ENCODE peak calls at places on chromosomes 11 and 22, in six cellular contexts. One of them, this sample, is unnamed.

GRCh38 chr11:134750619-134751018 is 338.6 kb upstream of the B3GAT1 start:
- DNase-seq in HCT116: no peak
- DNase-seq in upper lobe of left lung: no peak
- DNase-seq in transverse colon: no peak
- DNase-seq in prostate gland: no peak
- DNase-seq in vagina: no peak
- DNase-seq in this sample: no peak

GRCh38 chr11:60378359-60378758 is at the start of gene MS4A7:
- DNase-seq in HCT116: no peak
- DNase-seq in upper lobe of left lung: peak
- DNase-seq in transverse colon: peak
- DNase-seq in prostate gland: no peak
- DNase-seq in vagina: no peak
- DNase-seq in this sample: no peak

GRCh38 chr11:19199766-19200165 is 2.0 kb downstream of the CSRP3 start:
- DNase-seq in HCT116: no peak
- DNase-seq in upper lobe of left lung: no peak
- DNase-seq in transverse colon: no peak
- DNase-seq in prostate gland: no peak
- DNase-seq in vagina: no peak
- DNase-seq in this sample: no peak

GRCh38 chr22:49638788-49639187 is 188.9 kb downstream of the BRD1 start:
- DNase-seq in HCT116: no peak
- DNase-seq in upper lobe of left lung: no peak
- DNase-seq in transverse colon: no peak
- DNase-seq in prostate gland: no peak
- DNase-seq in vagina: no peak
- DNase-seq in this sample: no peak

GRCh38 chr11:65316311-65316978 is 1.8 kb downstream of the CDC42EP2 start:
- DNase-seq in HCT116: no peak
- DNase-seq in upper lobe of left lung: peak
- DNase-seq in transverse colon: peak
- DNase-seq in prostate gland: no peak
- DNase-seq in vagina: no peak
- DNase-seq in this sample: no peak

GRCh38 chr11:13567551-13567950 is 71.8 kb upstream of the PTH start:
- DNase-seq in HCT116: no peak
- DNase-seq in upper lobe of left lung: no peak
- DNase-seq in transverse colon: no peak
- DNase-seq in prostate gland: no peak
- DNase-seq in vagina: no peak
- DNase-seq in this sample: no peak

GRCh38 chr11:113184498-113184897 is 129.9 kb upstream of the TTC12 start:
- DNase-seq in HCT116: no peak
- DNase-seq in upper lobe of left lung: no peak
- DNase-seq in transverse colon: no peak
- DNase-seq in prostate gland: no peak
- DNase-seq in vagina: no peak
- DNase-seq in this sample: no peak

GRCh38 chr22:38172016-38172431 is 9.6 kb downstream of the PLA2G6 start:
- DNase-seq in HCT116: no peak
- DNase-seq in upper lobe of left lung: no peak
- DNase-seq in transverse colon: no peak
- DNase-seq in prostate gland: no peak
- DNase-seq in vagina: no peak
- DNase-seq in this sample: no peak

GRCh38 chr11:34165786-34166557 is 60.5 kb downstream of the NAT10 start:
- DNase-seq in HCT116: no peak
- DNase-seq in upper lobe of left lung: no peak
- DNase-seq in transverse colon: no peak
- DNase-seq in prostate gland: peak
- DNase-seq in vagina: no peak
- DNase-seq in this sample: no peak

GRCh38 chr11:96105197-96105895 is 181.4 kb upstream of the MTMR2 start:
- DNase-seq in HCT116: no peak
- DNase-seq in upper lobe of left lung: no peak
- DNase-seq in transverse colon: no peak
- DNase-seq in prostate gland: no peak
- DNase-seq in vagina: no peak
- DNase-seq in this sample: no peak

GRCh38 chr11:82233211-82233610 is 500.5 kb downstream of the FAM181B start:
- DNase-seq in HCT116: no peak
- DNase-seq in upper lobe of left lung: no peak
- DNase-seq in transverse colon: no peak
- DNase-seq in prostate gland: no peak
- DNase-seq in vagina: no peak
- DNase-seq in this sample: no peak

GRCh38 chr11:84384637-84385227 is 1098.6 kb upstream of the CCDC90B start:
- DNase-seq in HCT116: no peak
- DNase-seq in upper lobe of left lung: peak
- DNase-seq in transverse colon: peak
- DNase-seq in prostate gland: peak
- DNase-seq in vagina: no peak
- DNase-seq in this sample: no peak

GRCh38 chr11:11347583-11347982 is 5.5 kb downstream of the CSNK2A3 start:
- DNase-seq in HCT116: no peak
- DNase-seq in upper lobe of left lung: no peak
- DNase-seq in transverse colon: no peak
- DNase-seq in prostate gland: no peak
- DNase-seq in vagina: no peak
- DNase-seq in this sample: no peak

GRCh38 chr11:66967670-66968425 is 7.3 kb upstream of the C11orf86 start:
- DNase-seq in HCT116: no peak
- DNase-seq in upper lobe of left lung: peak
- DNase-seq in transverse colon: no peak
- DNase-seq in prostate gland: no peak
- DNase-seq in vagina: no peak
- DNase-seq in this sample: no peak

GRCh38 chr11:77589521-77590193 is at the start of gene AQP11:
- DNase-seq in HCT116: peak
- DNase-seq in upper lobe of left lung: peak
- DNase-seq in transverse colon: peak
- DNase-seq in prostate gland: peak
- DNase-seq in vagina: no peak
- DNase-seq in this sample: no peak

GRCh38 chr11:596374-596773 is 19.4 kb downstream of the IRF7 start:
- DNase-seq in HCT116: no peak
- DNase-seq in upper lobe of left lung: no peak
- DNase-seq in transverse colon: no peak
- DNase-seq in prostate gland: no peak
- DNase-seq in vagina: no peak
- DNase-seq in this sample: no peak

GRCh38 chr22:41009222-41009948 is 58.2 kb downstream of the RBX1 start:
- DNase-seq in HCT116: no peak
- DNase-seq in upper lobe of left lung: peak
- DNase-seq in transverse colon: no peak
- DNase-seq in prostate gland: no peak
- DNase-seq in vagina: no peak
- DNase-seq in this sample: no peak

GRCh38 chr11:71129624-71130023 is 122.8 kb downstream of the SHANK2 start:
- DNase-seq in HCT116: no peak
- DNase-seq in upper lobe of left lung: no peak
- DNase-seq in transverse colon: no peak
- DNase-seq in prostate gland: no peak
- DNase-seq in vagina: no peak
- DNase-seq in this sample: no peak

GRCh38 chr11:65132988-65133700 is 1.2 kb downstream of the SYVN1 start:
- DNase-seq in HCT116: peak
- DNase-seq in upper lobe of left lung: peak
- DNase-seq in transverse colon: peak
- DNase-seq in prostate gland: no peak
- DNase-seq in vagina: no peak
- DNase-seq in this sample: no peak

GRCh38 chr11:43517518-43517917 is 158.8 kb downstream of the TTC17 start:
- DNase-seq in HCT116: no peak
- DNase-seq in upper lobe of left lung: no peak
- DNase-seq in transverse colon: no peak
- DNase-seq in prostate gland: no peak
- DNase-seq in vagina: no peak
- DNase-seq in this sample: no peak

GRCh38 chr22:49880281-49880680 is 26.6 kb downstream of the ZBED4 start:
- DNase-seq in HCT116: no peak
- DNase-seq in upper lobe of left lung: no peak
- DNase-seq in transverse colon: peak
- DNase-seq in prostate gland: no peak
- DNase-seq in vagina: no peak
- DNase-seq in this sample: no peak

GRCh38 chr11:130522284-130522961 is 74.0 kb downstream of the ADAMTS15 start:
- DNase-seq in HCT116: peak
- DNase-seq in upper lobe of left lung: peak
- DNase-seq in transverse colon: peak
- DNase-seq in prostate gland: peak
- DNase-seq in vagina: no peak
- DNase-seq in this sample: peak

GRCh38 chr11:74720596-74721478 is 10.4 kb downstream of the CHRDL2 start:
- DNase-seq in HCT116: no peak
- DNase-seq in upper lobe of left lung: peak
- DNase-seq in transverse colon: peak
- DNase-seq in prostate gland: no peak
- DNase-seq in vagina: no peak
- DNase-seq in this sample: peak
- TF ChIP-seq POLR2AphosphoS5 in HCT116: no peak
- TF ChIP-seq POLR2AphosphoS5 in upper lobe of left lung: peak
- TF ChIP-seq POLR2AphosphoS5 in transverse colon: peak
- TF ChIP-seq POLR2AphosphoS5 in prostate gland: peak
- TF ChIP-seq POLR2AphosphoS5 in vagina: peak
- TF ChIP-seq POLR2AphosphoS5 in this sample: peak

GRCh38 chr22:30502911-30503310 is 2.6 kb downstream of the SEC14L4 start:
- DNase-seq in HCT116: no peak
- DNase-seq in upper lobe of left lung: no peak
- DNase-seq in transverse colon: no peak
- DNase-seq in prostate gland: no peak
- DNase-seq in vagina: no peak
- DNase-seq in this sample: no peak

GRCh38 chr22:30503551-30503950 is 1.9 kb downstream of the SEC14L4 start:
- DNase-seq in HCT116: no peak
- DNase-seq in upper lobe of left lung: no peak
- DNase-seq in transverse colon: no peak
- DNase-seq in prostate gland: no peak
- DNase-seq in vagina: no peak
- DNase-seq in this sample: no peak

GRCh38 chr22:30502153-30502552 is 3.3 kb downstream of the SEC14L4 start:
- DNase-seq in HCT116: no peak
- DNase-seq in upper lobe of left lung: no peak
- DNase-seq in transverse colon: no peak
- DNase-seq in prostate gland: no peak
- DNase-seq in vagina: no peak
- DNase-seq in this sample: no peak

GRCh38 chr22:30507670-30508069 is 2.2 kb upstream of the SEC14L4 start:
- DNase-seq in HCT116: no peak
- DNase-seq in upper lobe of left lung: no peak
- DNase-seq in transverse colon: no peak
- DNase-seq in prostate gland: no peak
- DNase-seq in vagina: no peak
- DNase-seq in this sample: no peak

GRCh38 chr22:30506507-30506968 is 1.0 kb upstream of the SEC14L4 start:
- DNase-seq in HCT116: no peak
- DNase-seq in upper lobe of left lung: peak
- DNase-seq in transverse colon: no peak
- DNase-seq in prostate gland: no peak
- DNase-seq in vagina: no peak
- DNase-seq in this sample: no peak
- TF ChIP-seq POLR2A in HCT116: no peak
- TF ChIP-seq POLR2A in upper lobe of left lung: no peak
- TF ChIP-seq POLR2A in transverse colon: no peak
- TF ChIP-seq POLR2A in prostate gland: no peak
- TF ChIP-seq POLR2A in vagina: no peak
- TF ChIP-seq POLR2A in this sample: no peak

GRCh38 chr11:61579398-61580291 is 1.2 kb downstream of the SYT7 start:
- DNase-seq in HCT116: no peak
- DNase-seq in upper lobe of left lung: no peak
- DNase-seq in transverse colon: no peak
- DNase-seq in prostate gland: no peak
- DNase-seq in vagina: no peak
- DNase-seq in this sample: no peak

GRCh38 chr11:61578819-61579218 is 2.1 kb downstream of the SYT7 start:
- DNase-seq in HCT116: no peak
- DNase-seq in upper lobe of left lung: no peak
- DNase-seq in transverse colon: no peak
- DNase-seq in prostate gland: no peak
- DNase-seq in vagina: no peak
- DNase-seq in this sample: no peak

GRCh38 chr11:61581931-61582330 is 1.1 kb upstream of the SYT7 start:
- DNase-seq in HCT116: no peak
- DNase-seq in upper lobe of left lung: no peak
- DNase-seq in transverse colon: no peak
- DNase-seq in prostate gland: no peak
- DNase-seq in vagina: no peak
- DNase-seq in this sample: no peak

GRCh38 chr11:61580292-61580888 is 486 bp downstream of the SYT7 start:
- DNase-seq in HCT116: no peak
- DNase-seq in upper lobe of left lung: no peak
- DNase-seq in transverse colon: no peak
- DNase-seq in prostate gland: no peak
- DNase-seq in vagina: no peak
- DNase-seq in this sample: no peak

DNA sequence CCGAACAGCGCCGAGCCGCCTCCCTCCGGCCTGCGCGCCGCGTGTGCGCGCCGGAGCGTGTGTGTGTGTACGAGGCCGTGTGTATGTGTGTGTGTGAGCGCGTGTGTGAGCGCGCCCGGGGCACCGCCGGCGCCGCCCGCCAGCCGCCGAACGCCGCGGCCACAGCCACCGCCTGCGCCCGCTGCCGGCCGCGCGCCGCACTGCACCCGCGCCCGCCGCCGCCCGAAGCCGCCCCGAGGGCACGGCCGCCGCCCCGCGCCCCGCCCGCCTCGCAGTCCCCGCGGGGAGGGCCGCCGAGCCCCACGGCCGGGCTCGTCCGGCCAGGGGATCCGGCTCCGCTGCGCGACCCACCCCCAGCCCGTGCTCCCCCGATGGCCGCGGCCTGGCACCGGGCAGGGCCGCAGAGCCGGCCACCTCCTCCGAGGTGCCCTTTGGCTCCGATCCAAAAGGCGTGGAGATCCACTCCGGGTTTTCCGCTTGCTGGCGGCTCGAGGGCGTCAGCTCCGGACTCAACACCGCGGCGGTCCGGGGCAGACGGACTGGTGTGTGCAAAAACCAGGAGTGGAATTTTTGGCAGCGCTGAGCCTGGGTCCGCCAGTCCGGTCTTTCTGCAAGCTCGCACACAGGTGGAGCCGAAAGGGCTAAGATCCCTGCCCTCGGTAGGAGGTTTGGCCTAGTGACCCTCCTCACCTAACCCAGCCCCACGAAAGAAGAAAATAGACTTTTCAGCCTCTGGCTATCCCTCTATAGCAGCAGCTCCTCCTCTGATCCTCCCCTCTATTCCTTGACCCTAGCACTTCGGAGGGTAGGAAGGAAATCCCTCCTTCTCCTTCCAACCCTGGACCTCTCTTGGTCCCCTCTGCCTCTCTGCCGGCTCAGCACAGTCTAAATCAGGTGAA is at the start of gene SYT7:
- DNase-seq in HCT116: peak
- DNase-seq in upper lobe of left lung: peak
- DNase-seq in transverse colon: peak
- DNase-seq in prostate gland: peak
- DNase-seq in vagina: no peak
- DNase-seq in this sample: peak
- TF ChIP-seq CTCF in HCT116: no peak
- TF ChIP-seq CTCF in upper lobe of left lung: peak
- TF ChIP-seq CTCF in transverse colon: peak
- TF ChIP-seq CTCF in prostate gland: peak
- TF ChIP-seq CTCF in vagina: no peak
- TF ChIP-seq CTCF in this sample: no peak

GRCh38 chr11:8613036-8613435 is 19.0 kb upstream of the STK33 start:
- DNase-seq in HCT116: no peak
- DNase-seq in upper lobe of left lung: no peak
- DNase-seq in transverse colon: no peak
- DNase-seq in prostate gland: no peak
- DNase-seq in vagina: no peak
- DNase-seq in this sample: peak
- TF ChIP-seq POLR2AphosphoS5 in HCT116: no peak
- TF ChIP-seq POLR2AphosphoS5 in upper lobe of left lung: no peak
- TF ChIP-seq POLR2AphosphoS5 in transverse colon: no peak
- TF ChIP-seq POLR2AphosphoS5 in prostate gland: no peak
- TF ChIP-seq POLR2AphosphoS5 in vagina: no peak
- TF ChIP-seq POLR2AphosphoS5 in this sample: no peak

This sample was measured in esophagus muscularis mucosa.